ENCODE peak calls at places on chromosomes 2 and 18, in ten cellular contexts. H, I, C, R, Q, X, G, T, D and Y are unnamed samples. For H3K36me3, the result is how much of the 10 kb centered on the place peaks cover.

GRCh38 chr2:237731663-237732062 is 66.9 kb upstream of the RBM44 start:
- DNase-seq in H (no peak), I (no peak), C (no peak), R (no peak), Q (no peak), X (no peak), G (peak), T (no peak), D (no peak), Y (no peak)

GRCh38 chr2:101788995-101789970 is 91.8 kb downstream of the MAP4K4 start:
- DNase-seq in H (no peak), I (no peak), C (no peak), R (no peak), Q (no peak), X (no peak), G (no peak), T (no peak), D (no peak), Y (no peak)

GRCh38 chr2:109614715-109615636 is 812 bp downstream of the SOWAHC start:
- DNase-seq in H (peak), I (no peak), C (peak), R (no peak), Q (no peak), X (peak), G (peak), T (peak), D (no peak), Y (peak)

GRCh38 chr18:4908239-4908638 is 288.8 kb downstream of the AKAIN1 start:
- DNase-seq in H (peak), I (no peak), C (no peak), R (no peak), Q (no peak), X (no peak), G (no peak), T (no peak), D (no peak), Y (no peak)

GRCh38 chr18:73614812-73615211 is 532.8 kb downstream of the FBXO15 start:
- DNase-seq in H (no peak), I (no peak), C (no peak), R (no peak), Q (no peak), X (no peak), G (no peak), T (no peak), D (no peak), Y (no peak)

GRCh38 chr2:25341031-25341727 is 546 bp downstream of the DNMT3A start:
- DNase-seq in H (no peak), I (peak), C (no peak), R (no peak), Q (peak), X (no peak), G (no peak), T (no peak), D (no peak), Y (no peak)

GRCh38 chr2:81260320-81260719 is 955.8 kb upstream of the LRRTM1 start:
- DNase-seq in H (no peak), I (no peak), C (no peak), R (no peak), Q (no peak), X (no peak), G (no peak), T (no peak), D (no peak), Y (no peak)

GRCh38 chr2:120442923-120443571 is 97.1 kb downstream of the INHBB start:
- DNase-seq in H (peak), I (peak), C (no peak), R (no peak), Q (no peak), X (no peak), G (no peak), T (peak), D (no peak), Y (peak)

GRCh38 chr18:55925772-55926171 is 337.8 kb upstream of the TCF4 start:
- DNase-seq in H (no peak), I (no peak), C (no peak), R (no peak), Q (no peak), X (no peak), G (no peak), T (no peak), D (no peak), Y (no peak)

GRCh38 chr2:237483018-237483731 is 3.9 kb upstream of the MLPH start:
- DNase-seq in H (peak), I (peak), C (no peak), R (no peak), Q (no peak), X (no peak), G (no peak), T (no peak), D (no peak), Y (peak)

GRCh38 chr2:172251231-172251630 is 148.5 kb upstream of the DLX2 start:
- DNase-seq in H (no peak), I (no peak), C (no peak), R (no peak), Q (no peak), X (no peak), G (no peak), T (no peak), D (no peak), Y (no peak)

GRCh38 chr2:84297155-84297554 is 161.9 kb downstream of the SUCLG1 start:
- DNase-seq in H (no peak), I (no peak), C (no peak), R (no peak), Q (peak), X (no peak), G (no peak), T (peak), D (no peak), Y (peak)

GRCh38 chr2:25492726-25493125 is 151.0 kb upstream of the DNMT3A start:
- DNase-seq in H (no peak), I (no peak), C (no peak), R (no peak), Q (no peak), X (no peak), G (no peak), T (no peak), D (no peak), Y (no peak)

GRCh38 chr2:161351678-161352077 is 43.5 kb downstream of the PSMD14 start:
- DNase-seq in H (no peak), I (no peak), C (no peak), R (no peak), Q (no peak), X (no peak), G (no peak), T (no peak), D (no peak), Y (no peak)

GRCh38 chr2:53886406-53887280 is 26.9 kb upstream of the GPR75 start:
- DNase-seq in H (no peak), I (no peak), C (no peak), R (no peak), Q (no peak), X (no peak), G (no peak), T (no peak), D (no peak), Y (no peak)

GRCh38 chr2:159742846-159743245 is 30.5 kb downstream of the MARCHF7 start:
- DNase-seq in H (no peak), I (no peak), C (no peak), R (no peak), Q (no peak), X (no peak), G (no peak), T (no peak), D (no peak), Y (no peak)
- H3K36me3 ChIP-seq in H (under half), I (half or more), C (under half), R (half or more), Q (half or more), X (under half), G (under half), T (under half), D (under half), Y (under half)

DNA sequence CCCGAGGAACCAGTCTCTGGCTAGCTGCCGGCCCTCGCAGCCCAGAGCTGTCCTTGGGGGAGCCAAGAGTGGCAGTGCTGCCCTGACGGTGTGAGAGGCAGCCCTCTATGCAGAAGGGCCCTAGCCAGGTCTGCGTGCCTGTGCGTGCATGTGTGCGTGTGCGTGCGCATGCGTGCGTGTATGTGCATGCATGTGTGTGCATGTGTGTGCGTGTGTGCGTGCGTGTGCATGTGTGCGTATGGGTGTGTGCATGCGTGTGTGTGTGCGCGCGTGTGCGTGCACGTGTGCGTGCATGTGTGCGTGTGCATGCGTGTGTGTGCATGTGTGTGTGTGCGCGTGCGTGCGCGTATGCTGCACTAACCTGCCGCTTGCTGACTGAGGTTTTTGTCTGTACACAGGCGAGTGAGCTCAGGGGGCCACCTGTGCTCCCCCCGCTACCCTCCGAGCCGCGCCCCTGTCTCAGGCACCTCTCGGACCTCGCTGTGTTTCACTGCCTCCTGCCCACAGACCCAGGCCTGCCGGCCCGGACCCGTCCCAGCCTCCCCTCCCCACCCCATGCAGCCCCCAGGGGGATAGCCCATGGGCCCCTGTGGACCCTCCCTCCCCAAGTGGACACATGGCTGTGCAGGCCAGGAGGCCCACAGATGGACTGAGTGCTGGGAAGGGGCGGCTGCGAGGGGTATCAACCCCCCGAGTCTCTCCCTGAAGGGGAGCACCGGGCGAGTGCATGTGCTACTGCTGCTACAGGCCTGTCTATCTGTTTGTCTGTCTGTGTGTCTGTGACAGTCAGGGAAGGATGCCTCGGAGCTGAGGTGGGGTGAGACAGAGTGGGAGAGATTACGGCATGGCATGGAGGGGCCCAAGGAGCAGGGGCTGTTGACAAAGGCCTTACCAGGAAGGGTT is 31.3 kb downstream of the SPEG start:
- DNase-seq in H (no peak), I (no peak), C (no peak), R (no peak), Q (no peak), X (no peak), G (no peak), T (peak), D (no peak), Y (no peak)
- H3K36me3 ChIP-seq in H (under half), I (under half), C (under half), R (under half), Q (under half), X (half or more), G (under half), T (under half), D (under half), Y (under half)

GRCh38 chr2:71426721-71427120 is 26.6 kb upstream of the DYSF start:
- DNase-seq in H (no peak), I (no peak), C (no peak), R (no peak), Q (no peak), X (no peak), G (no peak), T (no peak), D (no peak), Y (no peak)
- H3K36me3 ChIP-seq in H (half or more), I (half or more), C (under half), R (half or more), Q (half or more), X (half or more), G (half or more), T (under half), D (under half), Y (under half)

GRCh38 chr18:2570772-2571199 is 519 bp downstream of the METTL4 start:
- DNase-seq in H (peak), I (peak), C (peak), R (peak), Q (peak), X (peak), G (peak), T (peak), D (no peak), Y (peak)
- H3K36me3 ChIP-seq in H (under half), I (under half), C (under half), R (under half), Q (under half), X (under half), G (under half), T (under half), D (under half), Y (under half)

GRCh38 chr2:127482031-127482430 is 44.3 kb downstream of the IWS1 start:
- DNase-seq in H (no peak), I (no peak), C (no peak), R (no peak), Q (no peak), X (no peak), G (no peak), T (no peak), D (no peak), Y (no peak)
- H3K36me3 ChIP-seq in H (under half), I (half or more), C (under half), R (half or more), Q (half or more), X (under half), G (under half), T (under half), D (under half), Y (under half)

GRCh38 chr2:208296610-208297009 is 30.6 kb downstream of the PIKFYVE start:
- DNase-seq in H (no peak), I (no peak), C (no peak), R (no peak), Q (no peak), X (no peak), G (no peak), T (no peak), D (no peak), Y (no peak)

GRCh38 chr2:208295834-208296233 is 29.8 kb downstream of the PIKFYVE start:
- DNase-seq in H (no peak), I (no peak), C (no peak), R (no peak), Q (no peak), X (no peak), G (no peak), T (no peak), D (no peak), Y (no peak)

DNA sequence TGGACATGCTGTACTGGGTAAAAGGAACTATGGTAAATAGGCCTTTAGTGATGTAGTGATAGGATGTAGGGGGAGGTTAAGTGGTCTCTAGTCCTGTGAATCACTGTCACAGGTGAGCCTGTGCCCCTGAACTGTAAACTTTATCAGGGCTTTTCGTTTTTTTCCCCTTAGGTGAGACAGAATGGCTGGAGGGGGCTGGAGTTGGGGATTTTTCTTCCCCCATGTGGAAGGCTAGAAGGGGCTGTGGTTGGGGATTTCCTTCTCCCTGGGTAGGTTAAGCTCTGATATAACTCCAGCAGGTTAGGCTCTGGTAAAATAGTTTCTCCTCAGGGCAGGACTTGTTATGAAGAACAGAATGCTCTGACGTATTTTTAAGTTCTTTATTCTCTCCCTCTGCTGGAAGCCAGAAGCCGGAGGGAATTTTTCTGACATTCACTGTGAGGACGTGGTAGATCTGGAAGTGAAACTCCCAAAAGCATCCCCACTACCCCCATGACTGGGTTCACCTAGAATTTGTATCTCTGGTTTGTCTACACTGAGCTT is 28.5 kb downstream of the PIKFYVE start:
- DNase-seq in H (no peak), I (no peak), C (no peak), R (no peak), Q (no peak), X (no peak), G (no peak), T (no peak), D (no peak), Y (no peak)
- H3K36me3 ChIP-seq in H (under half), I (half or more), C (under half), R (half or more), Q (under half), X (under half), G (under half), T (under half), D (under half), Y (under half)

GRCh38 chr2:117980381-117980780 is 33.5 kb downstream of the CCDC93 start:
- DNase-seq in H (peak), I (no peak), C (no peak), R (no peak), Q (no peak), X (no peak), G (no peak), T (no peak), D (no peak), Y (no peak)
- H3K36me3 ChIP-seq in H (under half), I (half or more), C (under half), R (under half), Q (under half), X (under half), G (under half), T (under half), D (under half), Y (under half)